ENCODE peak calls at places on chromosome 21, in six cellular contexts. One of them, this sample, is unnamed.

GRCh38 chr21:45142469-45142868 is 68.1 kb downstream of the ADARB1 start:
- DNase-seq in NCI-H510A: no peak
- DNase-seq in testis: no peak
- DNase-seq in stimulated activated CD8-positive, alpha-beta memory T cell treated with anti-CD3 and anti-CD28 coated beads, Interleukin-4, amount 100 ng/mL, for 1 hour: no peak
- DNase-seq in stimulated activated naive B cell treated with anti-CD40 and anti-IgM and Interleukin-4, amounts not matched to agents 10 μg/mL and 1 μg/mL and 100 μg/mL, for 72 hours: no peak
- DNase-seq in Calu3: no peak
- DNase-seq in this sample: no peak

GRCh38 chr21:45164838-45165237 is 90.5 kb downstream of the ADARB1 start:
- DNase-seq in NCI-H510A: no peak
- DNase-seq in testis: no peak
- DNase-seq in stimulated activated CD8-positive, alpha-beta memory T cell treated with anti-CD3 and anti-CD28 coated beads, Interleukin-4, amount 100 ng/mL, for 1 hour: no peak
- DNase-seq in stimulated activated naive B cell treated with anti-CD40 and anti-IgM and Interleukin-4, amounts not matched to agents 10 μg/mL and 1 μg/mL and 100 μg/mL, for 72 hours: no peak
- DNase-seq in Calu3: no peak
- DNase-seq in this sample: no peak

GRCh38 chr21:43907751-43908150 is 42.7 kb downstream of the AGPAT3 start:
- DNase-seq in NCI-H510A: no peak
- DNase-seq in testis: no peak
- DNase-seq in stimulated activated CD8-positive, alpha-beta memory T cell treated with anti-CD3 and anti-CD28 coated beads, Interleukin-4, amount 100 ng/mL, for 1 hour: no peak
- DNase-seq in stimulated activated naive B cell treated with anti-CD40 and anti-IgM and Interleukin-4, amounts not matched to agents 10 μg/mL and 1 μg/mL and 100 μg/mL, for 72 hours: no peak
- DNase-seq in Calu3: no peak
- DNase-seq in this sample: no peak

GRCh38 chr21:46322351-46323226 is 1.1 kb downstream of the C21orf58 start:
- DNase-seq in NCI-H510A: no peak
- DNase-seq in testis: peak
- DNase-seq in stimulated activated CD8-positive, alpha-beta memory T cell treated with anti-CD3 and anti-CD28 coated beads, Interleukin-4, amount 100 ng/mL, for 1 hour: no peak
- DNase-seq in stimulated activated naive B cell treated with anti-CD40 and anti-IgM and Interleukin-4, amounts not matched to agents 10 μg/mL and 1 μg/mL and 100 μg/mL, for 72 hours: peak
- DNase-seq in Calu3: no peak
- DNase-seq in this sample: no peak

GRCh38 chr21:42468511-42469131 is 27.4 kb downstream of the RSPH1 start:
- DNase-seq in NCI-H510A: no peak
- DNase-seq in testis: no peak
- DNase-seq in stimulated activated CD8-positive, alpha-beta memory T cell treated with anti-CD3 and anti-CD28 coated beads, Interleukin-4, amount 100 ng/mL, for 1 hour: no peak
- DNase-seq in stimulated activated naive B cell treated with anti-CD40 and anti-IgM and Interleukin-4, amounts not matched to agents 10 μg/mL and 1 μg/mL and 100 μg/mL, for 72 hours: no peak
- DNase-seq in Calu3: no peak
- DNase-seq in this sample: no peak

GRCh38 chr21:16358021-16358420 is 628.2 kb downstream of the USP25 start:
- DNase-seq in NCI-H510A: no peak
- DNase-seq in testis: no peak
- DNase-seq in stimulated activated CD8-positive, alpha-beta memory T cell treated with anti-CD3 and anti-CD28 coated beads, Interleukin-4, amount 100 ng/mL, for 1 hour: no peak
- DNase-seq in stimulated activated naive B cell treated with anti-CD40 and anti-IgM and Interleukin-4, amounts not matched to agents 10 μg/mL and 1 μg/mL and 100 μg/mL, for 72 hours: no peak
- DNase-seq in Calu3: no peak
- DNase-seq in this sample: no peak

GRCh38 chr21:38797470-38797869 is 8.3 kb upstream of the ETS2 start:
- DNase-seq in NCI-H510A: no peak
- DNase-seq in testis: no peak
- DNase-seq in stimulated activated CD8-positive, alpha-beta memory T cell treated with anti-CD3 and anti-CD28 coated beads, Interleukin-4, amount 100 ng/mL, for 1 hour: no peak
- DNase-seq in stimulated activated naive B cell treated with anti-CD40 and anti-IgM and Interleukin-4, amounts not matched to agents 10 μg/mL and 1 μg/mL and 100 μg/mL, for 72 hours: no peak
- DNase-seq in Calu3: peak
- DNase-seq in this sample: no peak

GRCh38 chr21:42387843-42388242 is 8.0 kb downstream of the TMPRSS3 start:
- DNase-seq in NCI-H510A: no peak
- DNase-seq in testis: no peak
- DNase-seq in stimulated activated CD8-positive, alpha-beta memory T cell treated with anti-CD3 and anti-CD28 coated beads, Interleukin-4, amount 100 ng/mL, for 1 hour: no peak
- DNase-seq in stimulated activated naive B cell treated with anti-CD40 and anti-IgM and Interleukin-4, amounts not matched to agents 10 μg/mL and 1 μg/mL and 100 μg/mL, for 72 hours: no peak
- DNase-seq in Calu3: no peak
- DNase-seq in this sample: no peak

GRCh38 chr21:45290948-45291612 is 3.4 kb upstream of the POFUT2 start:
- DNase-seq in NCI-H510A: no peak
- DNase-seq in testis: peak
- DNase-seq in stimulated activated CD8-positive, alpha-beta memory T cell treated with anti-CD3 and anti-CD28 coated beads, Interleukin-4, amount 100 ng/mL, for 1 hour: no peak
- DNase-seq in stimulated activated naive B cell treated with anti-CD40 and anti-IgM and Interleukin-4, amounts not matched to agents 10 μg/mL and 1 μg/mL and 100 μg/mL, for 72 hours: no peak
- DNase-seq in Calu3: no peak
- DNase-seq in this sample: no peak

GRCh38 chr21:26170471-26171309 is at the start of gene APP:
- DNase-seq in NCI-H510A: peak
- DNase-seq in testis: peak
- DNase-seq in stimulated activated CD8-positive, alpha-beta memory T cell treated with anti-CD3 and anti-CD28 coated beads, Interleukin-4, amount 100 ng/mL, for 1 hour: peak
- DNase-seq in stimulated activated naive B cell treated with anti-CD40 and anti-IgM and Interleukin-4, amounts not matched to agents 10 μg/mL and 1 μg/mL and 100 μg/mL, for 72 hours: peak
- DNase-seq in Calu3: peak
- DNase-seq in this sample: peak

GRCh38 chr21:36699026-36699545 is at the start of gene SIM2:
- DNase-seq in NCI-H510A: peak
- DNase-seq in testis: no peak
- DNase-seq in stimulated activated CD8-positive, alpha-beta memory T cell treated with anti-CD3 and anti-CD28 coated beads, Interleukin-4, amount 100 ng/mL, for 1 hour: no peak
- DNase-seq in stimulated activated naive B cell treated with anti-CD40 and anti-IgM and Interleukin-4, amounts not matched to agents 10 μg/mL and 1 μg/mL and 100 μg/mL, for 72 hours: no peak
- DNase-seq in Calu3: peak
- DNase-seq in this sample: no peak

GRCh38 chr21:45970674-45971486 is 10.7 kb upstream of the COL6A1 start:
- DNase-seq in NCI-H510A: no peak
- DNase-seq in testis: no peak
- DNase-seq in stimulated activated CD8-positive, alpha-beta memory T cell treated with anti-CD3 and anti-CD28 coated beads, Interleukin-4, amount 100 ng/mL, for 1 hour: no peak
- DNase-seq in stimulated activated naive B cell treated with anti-CD40 and anti-IgM and Interleukin-4, amounts not matched to agents 10 μg/mL and 1 μg/mL and 100 μg/mL, for 72 hours: no peak
- DNase-seq in Calu3: peak
- DNase-seq in this sample: no peak

GRCh38 chr21:31870472-31870871 is 2.3 kb upstream of the HUNK start:
- DNase-seq in NCI-H510A: no peak
- DNase-seq in testis: no peak
- DNase-seq in stimulated activated CD8-positive, alpha-beta memory T cell treated with anti-CD3 and anti-CD28 coated beads, Interleukin-4, amount 100 ng/mL, for 1 hour: no peak
- DNase-seq in stimulated activated naive B cell treated with anti-CD40 and anti-IgM and Interleukin-4, amounts not matched to agents 10 μg/mL and 1 μg/mL and 100 μg/mL, for 72 hours: no peak
- DNase-seq in Calu3: no peak
- DNase-seq in this sample: no peak

This sample was measured in NCI-H2107.